ENCODE peak calls at places on chromosomes 13 and 19, in six cellular contexts. K, H, E, A, P and W are unnamed samples.

GRCh38 chr13:25922373-25922772 is 129.4 kb downstream of the SHISA2 start:
- DNase-seq in K (no peak), H (no peak), E (no peak), A (no peak), P (no peak), W (no peak)

GRCh38 chr13:61728468-61728867 is 312.8 kb upstream of the PCDH20 start:
- DNase-seq in K (peak), H (no peak), E (no peak), A (no peak), P (peak), W (peak)

GRCh38 chr13:96994030-96994848 is at the start of gene OXGR1:
- DNase-seq in K (no peak), H (no peak), E (no peak), A (no peak), P (no peak), W (no peak)

GRCh38 chr13:85828094-85828684 is 29.0 kb upstream of the SLITRK6 start:
- DNase-seq in K (peak), H (no peak), E (peak), A (peak), P (no peak), W (no peak)

GRCh38 chr19:4088975-4089374 is 22.3 kb upstream of the ZBTB7A start:
- DNase-seq in K (no peak), H (no peak), E (no peak), A (no peak), P (no peak), W (no peak)

GRCh38 chr13:33111414-33112110 is 95.3 kb downstream of the KL start:
- DNase-seq in K (peak), H (peak), E (no peak), A (no peak), P (peak), W (no peak)

GRCh38 chr13:31638577-31638976 is 100.7 kb upstream of the RXFP2 start:
- DNase-seq in K (peak), H (no peak), E (peak), A (no peak), P (peak), W (no peak)

GRCh38 chr13:30037766-30038165 is 187.3 kb upstream of the UBL3 start:
- DNase-seq in K (peak), H (no peak), E (no peak), A (no peak), P (no peak), W (no peak)

GRCh38 chr13:29934531-29935308 is 84.3 kb upstream of the UBL3 start:
- DNase-seq in K (no peak), H (no peak), E (no peak), A (no peak), P (no peak), W (no peak)

GRCh38 chr13:42947925-42948324 is 44.1 kb downstream of the EPSTI1 start:
- DNase-seq in K (no peak), H (no peak), E (no peak), A (no peak), P (no peak), W (no peak)

GRCh38 chr19:46181386-46181774 is 33.3 kb downstream of the IGFL2 start:
- DNase-seq in K (peak), H (no peak), E (no peak), A (no peak), P (no peak), W (no peak)

GRCh38 chr19:52492201-52492960 is 35.1 kb upstream of the ZNF808 start:
- DNase-seq in K (no peak), H (peak), E (no peak), A (no peak), P (no peak), W (peak)

GRCh38 chr19:4580021-4580901 is 20.8 kb upstream of the SEMA6B start:
- DNase-seq in K (no peak), H (no peak), E (no peak), A (no peak), P (no peak), W (no peak)

GRCh38 chr13:36712785-36713184 is 39.0 kb downstream of the SERTM1 start:
- DNase-seq in K (no peak), H (peak), E (peak), A (no peak), P (no peak), W (no peak)

DNA sequence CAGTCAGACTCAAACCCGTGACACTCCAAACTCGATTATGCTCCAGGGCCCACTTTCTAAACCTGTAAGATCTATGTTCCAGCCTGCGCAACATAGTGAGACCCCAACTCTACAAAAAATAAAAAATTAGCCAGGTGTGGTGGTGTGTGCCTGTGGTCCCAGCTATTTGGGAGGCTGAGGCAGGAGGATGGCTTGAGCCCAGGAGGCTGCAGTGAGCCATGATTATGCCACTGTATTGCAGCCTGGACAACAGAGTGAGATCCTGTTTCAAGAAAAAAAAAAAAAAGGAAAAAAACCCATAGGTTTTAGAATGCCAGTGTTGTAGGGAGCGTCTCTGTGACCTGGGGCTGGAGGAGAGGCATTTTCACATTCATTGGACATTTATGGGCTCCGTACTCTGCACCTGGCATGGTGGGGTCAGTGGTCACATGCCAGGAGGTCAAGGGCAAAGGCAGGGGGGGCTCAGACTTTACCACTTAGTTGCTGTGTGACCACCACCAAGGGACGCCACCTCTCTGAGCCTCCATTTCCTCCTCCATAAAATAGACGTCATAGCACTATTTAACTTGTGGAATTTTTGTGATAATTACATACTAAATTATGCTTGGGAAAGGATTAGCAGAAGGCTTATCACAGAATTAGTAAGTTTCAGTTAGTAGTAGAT is 5.7 kb downstream of the SELENOV start:
- DNase-seq in K (no peak), H (no peak), E (no peak), A (no peak), P (no peak), W (no peak)
- H3K27ac ChIP-seq in K (no peak), H (no peak), E (no peak), A (no peak), P (no peak), W (no peak)

DNA sequence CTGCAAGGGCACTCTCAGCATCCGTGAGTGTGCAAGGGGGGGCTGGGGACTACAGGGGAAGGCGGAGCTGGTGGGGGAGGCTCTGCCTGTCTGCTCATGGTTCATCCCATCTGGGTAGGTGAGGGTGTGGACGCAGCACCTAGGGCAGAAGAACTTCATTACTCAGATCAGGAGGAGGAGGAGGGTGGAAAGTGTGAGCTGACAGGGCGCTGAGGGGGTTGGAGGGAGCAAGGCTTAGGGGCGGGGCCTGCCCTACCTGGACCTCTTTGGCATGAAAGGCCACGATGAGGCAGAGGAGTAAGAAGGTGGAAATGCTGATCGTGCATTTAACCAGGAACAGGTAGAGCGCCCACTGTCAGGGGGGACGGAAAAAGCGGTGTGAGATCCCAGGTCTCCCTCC is 4.5 kb downstream of the KCNN4 start:
- DNase-seq in K (no peak), H (no peak), E (no peak), A (peak), P (no peak), W (no peak)
- H3K27ac ChIP-seq in K (no peak), H (no peak), E (no peak), A (peak), P (no peak), W (no peak)

DNA sequence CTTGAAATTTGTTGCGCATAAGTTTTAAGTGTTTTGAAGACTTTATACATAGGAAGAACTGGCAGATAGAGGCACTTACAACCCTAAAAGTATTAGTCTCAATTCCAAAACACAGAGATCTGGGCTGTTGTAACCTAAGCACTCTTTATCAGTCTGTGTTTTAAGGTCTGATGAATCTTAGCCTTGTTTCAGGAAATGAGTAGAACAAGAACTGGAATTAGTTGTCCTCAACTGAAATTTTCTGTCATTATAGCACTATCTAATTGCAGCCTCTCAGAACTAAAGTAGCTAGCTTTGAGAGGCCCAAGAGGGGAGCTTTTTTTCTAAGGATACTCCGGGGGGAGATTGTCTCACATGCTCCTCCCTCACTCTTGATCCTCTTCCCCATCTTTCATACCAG is 13.0 kb downstream of the HNRNPM start:
- DNase-seq in K (no peak), H (no peak), E (no peak), A (no peak), P (no peak), W (no peak)
- H3K27ac ChIP-seq in K (no peak), H (peak), E (no peak), A (no peak), P (no peak), W (no peak)

DNA sequence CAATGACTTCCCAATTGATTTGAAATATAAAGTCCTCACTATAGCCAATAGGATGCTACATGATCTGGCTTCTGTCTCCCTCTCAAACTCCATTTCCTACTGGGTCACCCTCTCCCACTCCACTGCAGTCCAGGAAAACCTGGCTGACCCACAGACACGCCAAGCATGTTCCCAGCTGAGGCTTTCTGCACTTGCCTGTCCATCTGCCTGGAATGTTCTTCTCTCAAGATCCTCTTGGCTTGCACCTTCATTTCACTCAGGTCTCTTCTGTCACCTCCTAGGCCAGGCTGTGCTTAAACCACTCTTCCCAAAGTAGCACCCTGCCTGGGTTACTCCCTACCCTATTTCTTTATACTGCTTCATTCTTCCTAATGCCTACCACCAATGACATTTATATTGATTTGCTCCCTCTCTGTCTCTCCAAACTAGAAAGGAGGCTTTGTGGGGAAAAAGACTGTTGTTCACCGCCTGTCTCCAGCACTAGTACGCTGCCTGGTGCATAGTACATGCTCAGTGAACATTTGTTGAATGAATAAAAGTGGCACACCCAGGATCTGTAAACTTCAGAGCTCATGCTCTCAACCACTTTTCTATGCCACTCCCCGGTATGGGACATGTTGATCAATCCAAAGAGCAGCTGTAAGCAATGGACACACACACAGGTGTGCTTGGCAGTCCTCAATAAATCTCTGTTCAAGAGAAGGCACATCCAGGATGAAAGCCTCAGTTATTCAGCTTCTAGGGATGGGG is 261.3 kb downstream of the FOXO1 start:
- DNase-seq in K (no peak), H (no peak), E (no peak), A (no peak), P (no peak), W (no peak)
- H3K27ac ChIP-seq in K (no peak), H (peak), E (no peak), A (no peak), P (no peak), W (no peak)

GRCh38 chr13:45055902-45056648 is 64.2 kb upstream of the GTF2F2 start:
- DNase-seq in K (peak), H (peak), E (no peak), A (no peak), P (peak), W (no peak)
- H3K27ac ChIP-seq in K (peak), H (peak), E (peak), A (no peak), P (no peak), W (no peak)

GRCh38 chr13:48626726-48627451 is 26.8 kb upstream of the CYSLTR2 start:
- DNase-seq in K (no peak), H (no peak), E (no peak), A (no peak), P (no peak), W (no peak)

GRCh38 chr13:48625396-48626076 is 28.2 kb upstream of the CYSLTR2 start:
- DNase-seq in K (no peak), H (no peak), E (no peak), A (no peak), P (no peak), W (no peak)

GRCh38 chr13:48624016-48624415 is 29.7 kb upstream of the CYSLTR2 start:
- DNase-seq in K (no peak), H (no peak), E (no peak), A (no peak), P (no peak), W (no peak)

GRCh38 chr13:48626077-48626449 is 27.7 kb upstream of the CYSLTR2 start:
- DNase-seq in K (peak), H (no peak), E (no peak), A (no peak), P (peak), W (peak)

DNA sequence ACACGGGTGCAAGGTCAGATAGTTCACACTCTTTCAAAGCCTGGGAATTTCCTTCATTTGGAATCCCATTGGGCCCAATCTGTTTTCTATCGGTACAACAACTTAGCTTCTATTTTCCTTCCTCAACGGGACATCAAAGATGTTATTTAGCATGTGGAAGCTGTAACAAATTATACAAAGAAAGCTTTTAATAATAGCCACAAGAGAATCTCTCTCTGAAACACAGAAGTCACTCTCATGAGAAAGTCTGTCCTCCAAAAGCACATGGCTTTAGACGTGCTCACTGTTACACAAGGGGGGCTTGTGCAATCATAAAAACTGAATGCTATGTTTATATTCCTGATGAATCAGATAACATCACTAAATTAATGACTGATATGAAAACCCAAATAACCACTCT is 28.9 kb upstream of the CYSLTR2 start:
- DNase-seq in K (peak), H (no peak), E (no peak), A (no peak), P (no peak), W (no peak)
- H3K27ac ChIP-seq in K (no peak), H (peak), E (no peak), A (no peak), P (peak), W (peak)

GRCh38 chr19:11942843-11943108 is 17.9 kb downstream of the ZNF700 start:
- DNase-seq in K (no peak), H (no peak), E (no peak), A (peak), P (no peak), W (no peak)

GRCh38 chr19:11948646-11949045 is 16.2 kb upstream of the ZNF763 start:
- DNase-seq in K (no peak), H (no peak), E (no peak), A (no peak), P (no peak), W (no peak)

GRCh38 chr19:11949201-11949600 is 15.6 kb upstream of the ZNF763 start:
- DNase-seq in K (peak), H (no peak), E (no peak), A (no peak), P (no peak), W (no peak)

GRCh38 chr19:11942008-11942842 is 17.3 kb downstream of the ZNF700 start:
- DNase-seq in K (no peak), H (no peak), E (no peak), A (no peak), P (no peak), W (no peak)

GRCh38 chr19:11944656-11945055 is 19.7 kb downstream of the ZNF700 start:
- DNase-seq in K (no peak), H (no peak), E (no peak), A (no peak), P (no peak), W (no peak)
- H3K27ac ChIP-seq in K (no peak), H (no peak), E (no peak), A (no peak), P (no peak), W (no peak)